ENCODE peak calls at places on chromosomes 11 and 22, in five cellular contexts. O is germinal center; C is DMS79 treated with DMSO at 0.1 percent for 48 hours; I is activated CD4-positive, alpha-beta T cell treated with anti-CD3 and anti-CD28 coated beads, Interleukin-2, amount 50 U/mL, for 24 hours; X is NB4. R is an unnamed sample.

GRCh38 chr11:59247535-59248227 is 35.0 kb upstream of the MPEG1 start:
- DNase-seq in O (no peak), C (peak; percentile 8), I (no peak), X (no peak), R (no peak)

GRCh38 chr11:86431258-86431657 is 56.6 kb downstream of the CCDC81 start:
- DNase-seq in O (no peak), C (no peak), I (no peak), X (no peak), R (no peak)

GRCh38 chr11:86091566-86091965 is 22.7 kb upstream of the PICALM start:
- DNase-seq in O (no peak), C (no peak), I (no peak), X (no peak), R (no peak)

GRCh38 chr11:64846998-64847666 is 2.7 kb upstream of the CDC42BPG start:
- DNase-seq in O (peak; percentile 89), C (peak; percentile 88), I (peak; percentile 89), X (peak; percentile 93), R (peak; percentile 88)

GRCh38 chr22:28029962-28030361 is 110.9 kb upstream of the PITPNB start:
- DNase-seq in O (no peak), C (no peak), I (no peak), X (no peak), R (no peak)

GRCh38 chr22:37486224-37486845 is at the start of gene MFNG:
- DNase-seq in O (peak; percentile 92), C (no peak), I (peak; percentile 49), X (peak; percentile 70), R (peak; percentile 91)

GRCh38 chr11:36007127-36007824 is 63.4 kb downstream of the LDLRAD3 start:
- DNase-seq in O (no peak), C (no peak), I (no peak), X (no peak), R (no peak)

GRCh38 chr11:130001491-130002351 is 914 bp downstream of the PRDM10 start:
- DNase-seq in O (peak; percentile 35), C (peak; percentile 79), I (peak; percentile 36), X (peak; percentile 58), R (peak; percentile 63)

GRCh38 chr11:117606807-117607206 is 190.2 kb downstream of the DSCAML1 start:
- DNase-seq in O (no peak), C (no peak), I (no peak), X (peak; percentile 24), R (no peak)

GRCh38 chr11:130785376-130786110 is 130.7 kb downstream of the SNX19 start:
- DNase-seq in O (no peak), C (no peak), I (no peak), X (peak; percentile 43), R (peak; percentile 7)

GRCh38 chr11:94814238-94814976 is 46.3 kb downstream of the AMOTL1 start:
- DNase-seq in O (no peak), C (no peak), I (no peak), X (no peak), R (no peak)

GRCh38 chr11:15897211-15897960 is 459.0 kb downstream of the SOX6 start:
- DNase-seq in O (no peak), C (no peak), I (no peak), X (no peak), R (no peak)

GRCh38 chr11:70790671-70791300 is 392.5 kb downstream of the CTTN start:
- DNase-seq in O (no peak), C (no peak), I (no peak), X (no peak), R (no peak)

GRCh38 chr11:819943-820649 is 1.4 kb downstream of the PNPLA2 start:
- DNase-seq in O (peak; percentile 91), C (peak; percentile 51), I (peak; percentile 74), X (peak; percentile 93), R (peak; percentile 92)

GRCh38 chr11:27385245-27385644 is 22.2 kb upstream of the CCDC34 start:
- DNase-seq in O (no peak), C (no peak), I (no peak), X (no peak), R (no peak)

GRCh38 chr11:120194166-120194565 is 16.7 kb upstream of the OAF start:
- DNase-seq in O (no peak), C (no peak), I (no peak), X (no peak), R (no peak)

GRCh38 chr11:104286129-104286528 is 122.2 kb upstream of the PDGFD start:
- DNase-seq in O (no peak), C (no peak), I (no peak), X (no peak), R (no peak)

GRCh38 chr11:64804346-64805210 is 1.6 kb upstream of the MAP4K2 start:
- DNase-seq in O (no peak), C (no peak), I (no peak), X (peak; percentile 36), R (peak; percentile 23)

GRCh38 chr22:45949258-45949870 is 27.6 kb downstream of the WNT7B start:
- DNase-seq in O (no peak), C (no peak), I (no peak), X (no peak), R (no peak)

GRCh38 chr22:28909375-28909774 is 26.0 kb downstream of the ZNRF3 start:
- DNase-seq in O (no peak), C (no peak), I (peak; percentile 52), X (no peak), R (no peak)

GRCh38 chr11:12209096-12209495 is 98.7 kb downstream of the MICAL2 start:
- DNase-seq in O (no peak), C (no peak), I (no peak), X (no peak), R (no peak)

GRCh38 chr11:85889676-85890579 is 34.7 kb downstream of the CCDC83 start:
- DNase-seq in O (no peak), C (no peak), I (no peak), X (peak; percentile 8), R (no peak)

GRCh38 chr22:28139993-28140392 is 220.9 kb upstream of the PITPNB start:
- DNase-seq in O (no peak), C (no peak), I (no peak), X (no peak), R (no peak)

GRCh38 chr22:26744892-26745808 is 87.8 kb downstream of the MIAT start:
- DNase-seq in O (no peak), C (no peak), I (no peak), X (no peak), R (no peak)

GRCh38 chr11:87897079-87897478 is 278.2 kb downstream of the RAB38 start:
- DNase-seq in O (no peak), C (no peak), I (no peak), X (no peak), R (no peak)

R was measured in OCI-LY7.